ENCODE peak calls at places on chromosome 2, in four cellular contexts. E is CD4-positive, alpha-beta T cell; F is hepatocyte; R is H9. W is an unnamed sample.
A peak's percentile ranks its signal among the peaks of the same experiment; 100 is the strongest.

GRCh38 chr2:128308284-128308731 is 10.4 kb downstream of the HS6ST1 start:
- DNase-seq in E (peak; percentile 2), F (no peak), R (peak; percentile 23), W (no peak)

GRCh38 chr2:239802101-239802649 is 223.0 kb downstream of the NDUFA10 start:
- DNase-seq in E (no peak), F (no peak), R (peak; percentile 18), W (no peak)

GRCh38 chr2:1988049-1988448 is 243.7 kb upstream of the PXDN start:
- DNase-seq in E (no peak), F (no peak), R (no peak), W (no peak)

GRCh38 chr2:211351998-211352397 is 795.6 kb downstream of the CPS1 start:
- DNase-seq in E (no peak), F (no peak), R (no peak), W (peak; percentile 26)

GRCh38 chr2:69780907-69781306 is 39.0 kb downstream of the ANXA4 start:
- DNase-seq in E (no peak), F (peak; percentile 31), R (no peak), W (no peak)

GRCh38 chr2:165777522-165778186 is 16.4 kb downstream of the GALNT3 start:
- DNase-seq in E (no peak), F (no peak), R (no peak), W (no peak)

GRCh38 chr2:42859006-42859552 is 66.7 kb upstream of the HAAO start:
- DNase-seq in E (peak; percentile 33), F (peak; percentile 83), R (peak; percentile 60), W (peak; percentile 82)

GRCh38 chr2:43225788-43226557 is 433 bp downstream of the ZFP36L2 start:
- DNase-seq in E (peak; percentile 43), F (peak; percentile 83), R (no peak), W (peak; percentile 72)

GRCh38 chr2:45009303-45009927 is at the start of gene SIX2:
- DNase-seq in E (no peak), F (peak; percentile 93), R (peak; percentile 98), W (peak; percentile 98)

GRCh38 chr2:207142461-207142860 is 23.3 kb downstream of the KLF7 start:
- DNase-seq in E (no peak), F (no peak), R (no peak), W (no peak)
- TF ChIP-seq CTCF in E (no peak), F (peak; percentile 20), R (peak; percentile 28), W (no peak)

DNA sequence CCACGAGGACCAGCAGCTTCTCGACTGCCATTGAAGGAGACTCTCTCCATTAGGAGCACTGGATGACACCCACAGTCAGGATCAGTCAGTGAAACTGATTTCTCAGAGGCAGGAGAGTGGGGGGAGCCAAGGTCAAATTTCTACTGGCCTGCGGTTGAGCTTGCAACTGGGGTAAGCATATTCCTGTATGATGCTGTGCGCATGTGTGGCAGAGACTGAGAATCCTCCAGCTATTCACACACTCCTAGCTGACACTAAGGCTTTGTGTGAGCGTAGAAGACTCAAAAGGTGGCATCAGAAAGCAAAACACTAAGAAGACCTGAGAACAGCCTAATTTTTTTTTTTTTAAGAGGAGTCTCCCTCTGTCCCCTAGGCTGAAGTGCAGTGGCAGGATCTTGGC is 19.8 kb upstream of the TTL start:
- DNase-seq in E (no peak), F (no peak), R (no peak), W (no peak)
- TF ChIP-seq CTCF in E (no peak), F (no peak), R (no peak), W (no peak)

GRCh38 chr2:238587776-238588660 is 161.3 kb downstream of the ASB1 start:
- DNase-seq in E (no peak), F (peak; percentile 2), R (no peak), W (no peak)

GRCh38 chr2:238593236-238593635 is 166.5 kb downstream of the ASB1 start:
- DNase-seq in E (no peak), F (no peak), R (no peak), W (no peak)

GRCh38 chr2:238586931-238587775 is 160.4 kb downstream of the ASB1 start:
- DNase-seq in E (no peak), F (no peak), R (peak; percentile 16), W (no peak)

GRCh38 chr2:238591732-238592131 is 165.0 kb downstream of the ASB1 start:
- DNase-seq in E (no peak), F (peak; percentile 3), R (no peak), W (no peak)

GRCh38 chr2:238589591-238590460 is 163.1 kb downstream of the ASB1 start:
- DNase-seq in E (no peak), F (peak; percentile 3), R (peak; percentile 26), W (no peak)
- TF ChIP-seq CTCF in E (no peak), F (no peak), R (no peak), W (no peak)

GRCh38 chr2:57552885-57553284 is 493.7 kb upstream of the VRK2 start:
- DNase-seq in E (no peak), F (no peak), R (no peak), W (no peak)

GRCh38 chr2:57544626-57545025 is 502.0 kb upstream of the VRK2 start:
- DNase-seq in E (no peak), F (no peak), R (no peak), W (no peak)

GRCh38 chr2:57546478-57546877 is 500.1 kb upstream of the VRK2 start:
- DNase-seq in E (no peak), F (no peak), R (no peak), W (no peak)

GRCh38 chr2:57550912-57551311 is 495.7 kb upstream of the VRK2 start:
- DNase-seq in E (no peak), F (no peak), R (no peak), W (no peak)

GRCh38 chr2:57549642-57550102 is 496.9 kb upstream of the VRK2 start:
- DNase-seq in E (no peak), F (peak; percentile 17), R (no peak), W (peak; percentile 31)
- TF ChIP-seq CTCF in E (peak; percentile 17), F (peak; percentile 35), R (peak; percentile 72), W (peak; percentile 45)

DNA sequence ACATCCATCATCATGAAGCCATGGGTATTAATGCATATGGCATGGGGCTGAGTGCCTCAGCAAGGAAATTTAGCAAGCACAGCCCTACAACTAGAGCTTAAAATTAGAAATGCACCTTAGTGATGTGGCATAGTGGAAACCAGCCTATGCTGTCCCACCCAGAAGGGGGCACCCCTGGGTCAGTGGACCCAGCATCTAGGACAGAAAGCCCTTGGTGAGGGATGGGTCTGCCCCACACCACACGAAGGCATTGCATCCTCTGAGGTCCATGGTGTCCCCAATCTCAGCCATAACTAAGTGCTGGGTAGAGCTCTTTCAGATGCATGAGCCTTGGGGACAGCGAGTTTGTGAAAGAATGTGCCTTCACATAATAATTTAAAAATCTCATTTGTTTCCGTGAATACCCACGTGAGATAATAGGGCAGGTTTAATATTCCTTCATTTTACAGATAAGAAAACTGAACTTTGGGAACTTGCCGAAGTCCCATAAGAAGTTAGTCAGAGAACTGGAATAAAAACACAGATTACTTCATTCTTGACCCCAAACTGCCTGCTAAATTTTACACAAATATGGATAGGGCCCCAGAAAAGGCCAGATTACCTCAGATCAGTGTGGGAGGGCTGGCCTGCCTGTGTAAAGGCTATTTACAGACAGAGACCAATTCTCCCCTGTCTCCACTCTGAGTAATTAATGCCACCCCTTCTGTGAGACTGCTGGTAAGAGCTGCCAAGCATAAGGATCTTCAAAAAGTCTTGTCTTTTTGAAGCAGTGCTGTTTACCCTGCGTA is 139.0 kb downstream of the MGAT5 start:
- DNase-seq in E (no peak), F (no peak), R (peak; percentile 41), W (no peak)
- TF ChIP-seq CTCF in E (no peak), F (no peak), R (peak; percentile 48), W (no peak)

DNA sequence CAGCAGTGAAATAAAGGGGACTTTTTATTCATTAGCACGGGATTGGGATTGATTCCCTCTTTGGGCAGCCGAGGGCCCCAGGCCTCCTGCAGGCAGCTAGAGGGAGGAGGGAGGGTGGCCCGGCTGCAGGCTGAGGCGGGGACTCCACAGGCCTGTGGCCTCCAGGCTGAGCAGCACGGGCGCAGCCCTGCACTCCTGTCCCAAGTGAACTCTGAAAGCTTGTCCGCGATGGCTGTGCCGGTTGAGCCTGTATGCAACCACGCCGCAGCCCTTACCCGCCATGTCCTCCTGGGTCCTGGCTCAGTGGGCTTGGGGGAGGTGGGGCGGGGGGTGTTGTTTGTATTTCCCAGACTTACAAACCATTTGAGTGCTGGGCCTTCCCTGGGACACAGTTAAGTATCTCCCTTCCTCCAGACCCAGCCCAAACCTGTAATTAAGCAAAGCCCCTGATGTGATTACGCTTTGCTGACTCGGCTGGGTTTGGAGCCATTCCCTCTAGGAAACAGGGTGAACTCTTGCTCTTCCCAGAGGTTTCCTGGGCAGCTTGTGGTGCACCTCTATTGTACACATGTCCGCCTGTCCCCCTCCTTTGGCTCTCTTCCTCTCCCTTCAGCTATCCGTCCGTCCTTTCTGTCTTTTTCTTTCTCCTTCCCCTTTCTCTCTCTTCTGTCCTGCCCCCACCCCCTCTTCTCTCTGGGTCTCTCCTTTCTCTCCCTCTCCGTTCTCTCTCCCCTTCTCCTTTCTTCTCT is 5.3 kb downstream of the GLI2 start:
- DNase-seq in E (no peak), F (peak; percentile 46), R (peak; percentile 80), W (no peak)
- TF ChIP-seq CTCF in E (no peak), F (no peak), R (peak; percentile 23), W (no peak)

W was measured in MCF 10A.